ENCODE peak calls at places on chromosomes 3 and 15, in four cellular contexts. Y is pons, K is AG10803, X is A549. H is an unnamed sample.

GRCh38 chr3:152026033-152026556 is 152.7 kb downstream of the SUCNR1 start:
- DNase-seq in K (peak), X (peak), Y (no peak), H (no peak)

GRCh38 chr3:31755911-31756658 is 223.4 kb downstream of the STT3B start:
- DNase-seq in X (no peak), Y (no peak), K (no peak), H (no peak)

GRCh38 chr15:94070341-94071275 is 160.8 kb upstream of the MCTP2 start:
- DNase-seq in X (peak), Y (peak), K (peak), H (no peak)

GRCh38 chr15:31005660-31006059 is 14.2 kb upstream of the MTMR10 start:
- DNase-seq in K (no peak), X (no peak), Y (no peak), H (no peak)

GRCh38 chr3:129558772-129559564 is 16.0 kb downstream of the H1-8 start:
- DNase-seq in X (peak), Y (no peak), K (peak), H (no peak)

GRCh38 chr3:73100734-73101550 is 39.5 kb downstream of the EBLN2 start:
- DNase-seq in K (peak), Y (peak), X (peak), H (peak)

GRCh38 chr3:3059637-3060036 is 50.5 kb downstream of the IL5RA start:
- DNase-seq in Y (no peak), K (no peak), X (no peak), H (no peak)

GRCh38 chr3:101484805-101485620 is 28.0 kb downstream of the SENP7 start:
- DNase-seq in Y (no peak), K (peak), X (no peak), H (no peak)

GRCh38 chr3:72137865-72138861 is 353.2 kb upstream of the PROK2 start:
- DNase-seq in K (no peak), X (no peak), Y (no peak), H (no peak)

GRCh38 chr15:98524274-98524673 is 124.1 kb upstream of the IGF1R start:
- DNase-seq in Y (no peak), K (no peak), X (no peak), H (no peak)

GRCh38 chr3:135896613-135897012 is 68.9 kb upstream of the PPP2R3A start:
- DNase-seq in X (no peak), K (peak), Y (no peak), H (no peak)

GRCh38 chr15:57167821-57168395 is 208.4 kb upstream of the CGNL1 start:
- DNase-seq in Y (no peak), X (no peak), K (no peak), H (no peak)

GRCh38 chr3:18424862-18425640 is at the start of gene SATB1:
- DNase-seq in X (no peak), K (peak), Y (no peak), H (peak)

GRCh38 chr15:85667491-85668424 is 127.0 kb downstream of the KLHL25 start:
- DNase-seq in X (peak), K (peak), Y (peak), H (peak)

GRCh38 chr3:33612641-33613040 is 105.4 kb downstream of the CLASP2 start:
- DNase-seq in Y (peak), K (no peak), X (no peak), H (no peak)